ENCODE peak calls at places on chromosomes 3 and 15, in five cellular contexts. N is body of pancreas, P is transverse colon, Z is Panc1, L is GM23338. S is an unnamed sample. For H3K27me3 and H3K4me1, the result is how much of the 10 kb centered on the place peaks cover.

GRCh38 chr3:45993421-45994027 is 2.1 kb downstream of the FYCO1 start:
- DNase-seq in P (no peak), Z (no peak), N (no peak), L (no peak), S (no peak)

GRCh38 chr3:186097663-186098451 is 11.0 kb downstream of the ETV5 start:
- DNase-seq in P (peak), N (peak), L (peak), Z (no peak), S (peak)

GRCh38 chr3:15315003-15315402 is 17.4 kb downstream of the SH3BP5 start:
- DNase-seq in L (no peak), Z (no peak), P (no peak), N (no peak), S (no peak)

GRCh38 chr15:101176625-101177024 is 75.2 kb downstream of the CHSY1 start:
- DNase-seq in Z (no peak), L (no peak), P (no peak), N (no peak), S (no peak)

GRCh38 chr15:48177383-48177874 is 666 bp downstream of the MYEF2 start:
- DNase-seq in P (no peak), N (peak), L (peak), Z (no peak), S (no peak)

GRCh38 chr3:21154911-21155310 is 596.1 kb downstream of the ZNF385D start:
- DNase-seq in P (no peak), L (no peak), N (no peak), Z (no peak), S (no peak)

GRCh38 chr15:33584797-33585196 is 274.0 kb downstream of the RYR3 start:
- DNase-seq in L (no peak), P (no peak), Z (peak), N (no peak), S (no peak)

GRCh38 chr3:148911173-148911572 is 46.1 kb downstream of the CPA3 start:
- DNase-seq in Z (no peak), L (peak), P (no peak), N (no peak), S (no peak)

GRCh38 chr3:64988188-64988587 is 300.4 kb upstream of the ADAMTS9 start:
- DNase-seq in N (no peak), P (no peak), Z (no peak), L (no peak), S (no peak)

GRCh38 chr15:63025460-63025859 is 17.1 kb upstream of the TPM1 start:
- DNase-seq in N (no peak), L (peak), Z (no peak), P (no peak), S (no peak)

GRCh38 chr15:69987492-69988482 is 109.9 kb downstream of the TLE3 start:
- DNase-seq in P (no peak), Z (peak), N (no peak), L (no peak), S (no peak)

GRCh38 chr3:149523899-149524298 is 49.4 kb downstream of the TM4SF4 start:
- DNase-seq in N (no peak), Z (no peak), P (no peak), L (no peak), S (no peak)

GRCh38 chr3:100048248-100048647 is 66.1 kb downstream of the FILIP1L start:
- DNase-seq in P (no peak), N (no peak), Z (no peak), L (no peak), S (no peak)

GRCh38 chr3:4985330-4986174 is 6.3 kb downstream of the BHLHE40 start:
- DNase-seq in N (peak), P (no peak), L (peak), Z (no peak), S (no peak)

GRCh38 chr15:93111451-93111850 is 22.4 kb upstream of the RGMA start:
- DNase-seq in P (no peak), N (no peak), Z (no peak), L (no peak), S (no peak)
- H3K27me3 ChIP-seq in P (under half), N (under half), Z (under half), L (under half), S (under half)

GRCh38 chr3:161273589-161274218 is 52.6 kb downstream of the NMD3 start:
- DNase-seq in N (peak), Z (no peak), P (no peak), L (peak), S (no peak)
- TF ChIP-seq CTCF in N (peak), Z (peak), P (peak), L (no peak), S (peak)

DNA sequence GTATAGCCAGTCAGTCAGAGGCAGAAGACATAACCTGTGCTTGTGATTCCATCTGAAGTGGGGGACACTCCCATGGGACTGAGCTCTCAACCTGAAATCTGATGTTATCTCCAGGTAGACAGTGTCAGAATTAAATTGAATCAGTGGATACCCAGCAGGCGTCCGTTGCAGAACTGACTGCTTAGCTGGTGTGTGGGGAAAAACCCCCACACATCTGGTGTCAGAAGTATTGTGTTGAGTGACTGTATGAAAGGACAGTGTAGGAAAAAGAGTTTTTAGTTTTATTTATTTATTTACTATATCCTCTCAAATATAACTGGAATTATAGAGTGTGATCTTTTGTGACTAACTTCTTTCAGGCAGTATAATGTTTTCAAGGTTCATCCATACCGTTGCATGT is 10.4 kb downstream of the KPNA4 start:
- DNase-seq in N (no peak), P (no peak), Z (no peak), L (no peak), S (no peak)
- H3K4me1 ChIP-seq in N (under half), P (under half), Z (under half), L (under half), S (under half)

DNA sequence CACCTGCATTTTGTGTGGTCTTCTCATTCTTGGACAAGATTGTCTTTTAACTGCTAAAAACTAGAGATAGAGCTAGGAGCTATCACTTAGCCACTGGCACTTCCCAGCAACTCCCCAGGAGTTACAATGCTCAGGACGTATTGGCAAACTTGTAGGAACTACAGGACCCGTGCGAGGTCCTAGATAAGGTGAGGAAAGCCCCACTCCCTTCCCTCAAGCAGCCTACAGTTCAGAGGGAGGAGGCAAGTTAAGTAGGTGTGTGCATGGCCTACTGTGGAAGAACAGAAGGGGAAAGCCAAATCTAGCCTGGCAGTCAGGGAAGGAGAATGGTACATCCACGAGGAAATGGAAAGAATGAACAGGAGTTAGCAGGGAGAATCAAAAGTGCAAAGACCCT is 504.8 kb upstream of the PROK2 start:
- DNase-seq in P (no peak), L (no peak), N (no peak), Z (no peak), S (no peak)
- H3K27me3 ChIP-seq in P (under half), L (under half), N (under half), Z (under half), S (under half)